ENCODE peak calls at places on chromosome 2, in four cellular contexts. X is lung microvascular endothelial cell, M is amniotic stem cell, G is choroid plexus epithelial cell. Q is an unnamed sample.

GRCh38 chr2:191857406-191857805 is 10.5 kb upstream of the CAVIN2 start:
- DNase-seq in X (peak), M (no peak), G (peak), Q (peak)

GRCh38 chr2:112938904-112939303 is 27.9 kb downstream of the IL37 start:
- DNase-seq in X (peak), M (no peak), G (peak), Q (peak)

GRCh38 chr2:14661163-14661562 is 28.6 kb downstream of the LRATD1 start:
- DNase-seq in X (no peak), M (no peak), G (no peak), Q (no peak)

GRCh38 chr2:8654041-8654440 is 27.8 kb upstream of the ID2 start:
- DNase-seq in X (no peak), M (no peak), G (no peak), Q (no peak)

GRCh38 chr2:97951155-97951670 is 44.5 kb downstream of the TMEM131 start:
- DNase-seq in X (no peak), M (no peak), G (peak), Q (no peak)

GRCh38 chr2:38274286-38275276 is 102.5 kb downstream of the ATL2 start:
- DNase-seq in X (peak), M (peak), G (peak), Q (peak)

GRCh38 chr2:65562890-65563289 is 130.5 kb upstream of the SPRED2 start:
- DNase-seq in X (no peak), M (no peak), G (no peak), Q (no peak)

GRCh38 chr2:38690499-38691420 is 24.8 kb downstream of the GALM start:
- DNase-seq in X (peak), M (peak), G (peak), Q (no peak)

GRCh38 chr2:223760838-223761502 is 76.4 kb downstream of the AP1S3 start:
- DNase-seq in X (peak), M (peak), G (peak), Q (peak)

GRCh38 chr2:240511351-240512108 is 46.3 kb downstream of the ANKMY1 start:
- DNase-seq in X (no peak), M (no peak), G (no peak), Q (no peak)

GRCh38 chr2:27461118-27461517 is 18.9 kb downstream of the KRTCAP3 start:
- DNase-seq in X (no peak), M (no peak), G (no peak), Q (no peak)

GRCh38 chr2:236672606-236673005 is 103.0 kb downstream of the ACKR3 start:
- DNase-seq in X (no peak), M (no peak), G (no peak), Q (no peak)

GRCh38 chr2:56318147-56318546 is 134.4 kb downstream of the CCDC85A start:
- DNase-seq in X (no peak), M (no peak), G (no peak), Q (no peak)

GRCh38 chr2:40455661-40456060 is 3.8 kb upstream of the SLC8A1 start:
- DNase-seq in X (no peak), M (no peak), G (no peak), Q (no peak)

GRCh38 chr2:63124209-63124608 is 73.6 kb downstream of the OTX1 start:
- DNase-seq in X (no peak), M (no peak), G (no peak), Q (no peak)

GRCh38 chr2:168256448-168256847 is 9.1 kb upstream of the STK39 start:
- DNase-seq in X (no peak), M (no peak), G (no peak), Q (no peak)

GRCh38 chr2:227374158-227374557 is 4.9 kb downstream of the TM4SF20 start:
- DNase-seq in X (no peak), M (no peak), G (peak), Q (no peak)

GRCh38 chr2:71552861-71553301 is 99.5 kb downstream of the DYSF start:
- DNase-seq in X (no peak), M (no peak), G (no peak), Q (no peak)

GRCh38 chr2:108403494-108403893 is 25.7 kb downstream of the SULT1C4 start:
- DNase-seq in X (no peak), M (no peak), G (peak), Q (no peak)

GRCh38 chr2:212327171-212327809 is 211.3 kb downstream of the ERBB4 start:
- DNase-seq in X (no peak), M (no peak), G (no peak), Q (no peak)

GRCh38 chr2:127158614-127159290 is 51.8 kb upstream of the BIN1 start:
- DNase-seq in X (no peak), M (no peak), G (no peak), Q (no peak)

GRCh38 chr2:126761256-126761980 is 105.5 kb downstream of the GYPC start:
- DNase-seq in X (no peak), M (no peak), G (no peak), Q (no peak)

GRCh38 chr2:117983040-117983439 is 30.8 kb downstream of the CCDC93 start:
- DNase-seq in X (peak), M (no peak), G (no peak), Q (no peak)

GRCh38 chr2:186645999-186646398 is 47.9 kb upstream of the FAM171B start:
- DNase-seq in X (no peak), M (no peak), G (peak), Q (no peak)

GRCh38 chr2:85243101-85244072 is 84.4 kb downstream of the TGOLN2 start:
- DNase-seq in X (peak), M (no peak), G (peak), Q (peak)

GRCh38 chr2:8661736-8662135 is 20.1 kb upstream of the ID2 start:
- DNase-seq in X (no peak), M (no peak), G (peak), Q (no peak)

GRCh38 chr2:844725-845124 is 105.9 kb upstream of the SNTG2 start:
- DNase-seq in X (no peak), M (no peak), G (no peak), Q (no peak)

GRCh38 chr2:96105994-96106393 is 10.4 kb downstream of the ADRA2B start:
- DNase-seq in X (no peak), M (no peak), G (no peak), Q (no peak)